ENCODE peak calls at places on chromosome 19, in six cellular contexts. One of them, this sample, is unnamed. For H3K4me1, the result is how much of the 10 kb centered on the place peaks cover.

GRCh38 chr19:14116525-14116917 is 1.0 kb downstream of the PRKACA start:
- DNase-seq in HepG2: no peak
- DNase-seq in naive thymus-derived CD4-positive, alpha-beta T cell: no peak
- DNase-seq in effector memory CD4-positive, alpha-beta T cell: no peak
- DNase-seq in hepatocyte: no peak
- DNase-seq in upper lobe of right lung: no peak
- DNase-seq in this sample: no peak

GRCh38 chr19:55486971-55487883 is 1.0 kb upstream of the SSC5D start:
- DNase-seq in HepG2: peak
- DNase-seq in naive thymus-derived CD4-positive, alpha-beta T cell: no peak
- DNase-seq in effector memory CD4-positive, alpha-beta T cell: no peak
- DNase-seq in hepatocyte: peak
- DNase-seq in upper lobe of right lung: no peak
- DNase-seq in this sample: no peak

GRCh38 chr19:53960886-53961285 is 1.9 kb upstream of the CACNG8 start:
- DNase-seq in HepG2: no peak
- DNase-seq in naive thymus-derived CD4-positive, alpha-beta T cell: no peak
- DNase-seq in effector memory CD4-positive, alpha-beta T cell: no peak
- DNase-seq in hepatocyte: no peak
- DNase-seq in upper lobe of right lung: no peak
- DNase-seq in this sample: no peak

GRCh38 chr19:21052902-21053301 is 29.1 kb upstream of the ZNF714 start:
- DNase-seq in HepG2: no peak
- DNase-seq in naive thymus-derived CD4-positive, alpha-beta T cell: no peak
- DNase-seq in effector memory CD4-positive, alpha-beta T cell: no peak
- DNase-seq in hepatocyte: no peak
- DNase-seq in upper lobe of right lung: no peak
- DNase-seq in this sample: no peak

GRCh38 chr19:8696993-8697392 is 1.6 kb downstream of the ACTL9 start:
- DNase-seq in HepG2: no peak
- DNase-seq in naive thymus-derived CD4-positive, alpha-beta T cell: no peak
- DNase-seq in effector memory CD4-positive, alpha-beta T cell: no peak
- DNase-seq in hepatocyte: no peak
- DNase-seq in upper lobe of right lung: no peak
- DNase-seq in this sample: no peak

GRCh38 chr19:39110263-39110967 is 15.2 kb upstream of the PAK4 start:
- DNase-seq in HepG2: peak
- DNase-seq in naive thymus-derived CD4-positive, alpha-beta T cell: peak
- DNase-seq in effector memory CD4-positive, alpha-beta T cell: peak
- DNase-seq in hepatocyte: peak
- DNase-seq in upper lobe of right lung: peak
- DNase-seq in this sample: peak

GRCh38 chr19:10718205-10719196 is 622 bp downstream of the DNM2 start:
- DNase-seq in HepG2: no peak
- DNase-seq in naive thymus-derived CD4-positive, alpha-beta T cell: peak
- DNase-seq in effector memory CD4-positive, alpha-beta T cell: peak
- DNase-seq in hepatocyte: peak
- DNase-seq in upper lobe of right lung: peak
- DNase-seq in this sample: peak

GRCh38 chr19:47713046-47714021 is at the start of gene EHD2:
- DNase-seq in HepG2: no peak
- DNase-seq in naive thymus-derived CD4-positive, alpha-beta T cell: no peak
- DNase-seq in effector memory CD4-positive, alpha-beta T cell: no peak
- DNase-seq in hepatocyte: peak
- DNase-seq in upper lobe of right lung: peak
- DNase-seq in this sample: no peak

GRCh38 chr19:29831041-29831548 is 19.3 kb downstream of the CCNE1 start:
- DNase-seq in HepG2: no peak
- DNase-seq in naive thymus-derived CD4-positive, alpha-beta T cell: peak
- DNase-seq in effector memory CD4-positive, alpha-beta T cell: peak
- DNase-seq in hepatocyte: no peak
- DNase-seq in upper lobe of right lung: peak
- DNase-seq in this sample: no peak

GRCh38 chr19:6599866-6600454 is 9.0 kb upstream of the CD70 start:
- DNase-seq in HepG2: no peak
- DNase-seq in naive thymus-derived CD4-positive, alpha-beta T cell: no peak
- DNase-seq in effector memory CD4-positive, alpha-beta T cell: no peak
- DNase-seq in hepatocyte: no peak
- DNase-seq in upper lobe of right lung: no peak
- DNase-seq in this sample: no peak

GRCh38 chr19:50817941-50818858 is 5.4 kb downstream of the KLK1 start:
- DNase-seq in HepG2: no peak
- DNase-seq in naive thymus-derived CD4-positive, alpha-beta T cell: no peak
- DNase-seq in effector memory CD4-positive, alpha-beta T cell: no peak
- DNase-seq in hepatocyte: peak
- DNase-seq in upper lobe of right lung: peak
- DNase-seq in this sample: peak

GRCh38 chr19:8158411-8159074 is 9.2 kb upstream of the FBN3 start:
- DNase-seq in HepG2: peak
- DNase-seq in naive thymus-derived CD4-positive, alpha-beta T cell: peak
- DNase-seq in effector memory CD4-positive, alpha-beta T cell: no peak
- DNase-seq in hepatocyte: peak
- DNase-seq in upper lobe of right lung: no peak
- DNase-seq in this sample: peak

GRCh38 chr19:4060621-4061177 is 6.0 kb downstream of the ZBTB7A start:
- DNase-seq in HepG2: no peak
- DNase-seq in naive thymus-derived CD4-positive, alpha-beta T cell: no peak
- DNase-seq in effector memory CD4-positive, alpha-beta T cell: no peak
- DNase-seq in hepatocyte: peak
- DNase-seq in upper lobe of right lung: no peak
- DNase-seq in this sample: peak

GRCh38 chr19:38502410-38503143 is 69.1 kb downstream of the RYR1 start:
- DNase-seq in HepG2: no peak
- DNase-seq in naive thymus-derived CD4-positive, alpha-beta T cell: no peak
- DNase-seq in effector memory CD4-positive, alpha-beta T cell: no peak
- DNase-seq in hepatocyte: no peak
- DNase-seq in upper lobe of right lung: no peak
- DNase-seq in this sample: no peak

GRCh38 chr19:49921871-49922755 is 6.9 kb upstream of the ATF5 start:
- DNase-seq in HepG2: no peak
- DNase-seq in naive thymus-derived CD4-positive, alpha-beta T cell: no peak
- DNase-seq in effector memory CD4-positive, alpha-beta T cell: no peak
- DNase-seq in hepatocyte: no peak
- DNase-seq in upper lobe of right lung: no peak
- DNase-seq in this sample: no peak

GRCh38 chr19:19591133-19591825 is 27.2 kb downstream of the PBX4 start:
- DNase-seq in HepG2: peak
- DNase-seq in naive thymus-derived CD4-positive, alpha-beta T cell: no peak
- DNase-seq in effector memory CD4-positive, alpha-beta T cell: peak
- DNase-seq in hepatocyte: peak
- DNase-seq in upper lobe of right lung: no peak
- DNase-seq in this sample: peak

GRCh38 chr19:8054169-8054568 is 1.6 kb downstream of the CCL25 start:
- DNase-seq in HepG2: no peak
- DNase-seq in naive thymus-derived CD4-positive, alpha-beta T cell: no peak
- DNase-seq in effector memory CD4-positive, alpha-beta T cell: no peak
- DNase-seq in hepatocyte: peak
- DNase-seq in upper lobe of right lung: no peak
- DNase-seq in this sample: peak

GRCh38 chr19:10112037-10112751 is 701 bp downstream of the P2RY11 start:
- DNase-seq in HepG2: no peak
- DNase-seq in naive thymus-derived CD4-positive, alpha-beta T cell: no peak
- DNase-seq in effector memory CD4-positive, alpha-beta T cell: peak
- DNase-seq in hepatocyte: no peak
- DNase-seq in upper lobe of right lung: peak
- DNase-seq in this sample: no peak

GRCh38 chr19:1237027-1237659 is 662 bp downstream of the CBARP start:
- DNase-seq in HepG2: no peak
- DNase-seq in naive thymus-derived CD4-positive, alpha-beta T cell: no peak
- DNase-seq in effector memory CD4-positive, alpha-beta T cell: no peak
- DNase-seq in hepatocyte: peak
- DNase-seq in upper lobe of right lung: no peak
- DNase-seq in this sample: no peak

GRCh38 chr19:51018745-51019543 is 565 bp downstream of the KLK10 start:
- DNase-seq in HepG2: no peak
- DNase-seq in naive thymus-derived CD4-positive, alpha-beta T cell: no peak
- DNase-seq in effector memory CD4-positive, alpha-beta T cell: no peak
- DNase-seq in hepatocyte: peak
- DNase-seq in upper lobe of right lung: no peak
- DNase-seq in this sample: no peak

GRCh38 chr19:5354403-5354802 is 13.8 kb upstream of the PTPRS start:
- DNase-seq in HepG2: peak
- DNase-seq in naive thymus-derived CD4-positive, alpha-beta T cell: no peak
- DNase-seq in effector memory CD4-positive, alpha-beta T cell: no peak
- DNase-seq in hepatocyte: no peak
- DNase-seq in upper lobe of right lung: no peak
- DNase-seq in this sample: no peak

GRCh38 chr19:6065685-6066365 is 44.5 kb downstream of the RFX2 start:
- DNase-seq in HepG2: peak
- DNase-seq in naive thymus-derived CD4-positive, alpha-beta T cell: no peak
- DNase-seq in effector memory CD4-positive, alpha-beta T cell: peak
- DNase-seq in hepatocyte: peak
- DNase-seq in upper lobe of right lung: peak
- DNase-seq in this sample: peak

GRCh38 chr19:53332484-53332883 is 1.1 kb upstream of the ZNF845 start:
- DNase-seq in HepG2: no peak
- DNase-seq in naive thymus-derived CD4-positive, alpha-beta T cell: no peak
- DNase-seq in effector memory CD4-positive, alpha-beta T cell: no peak
- DNase-seq in hepatocyte: no peak
- DNase-seq in upper lobe of right lung: no peak
- DNase-seq in this sample: no peak

GRCh38 chr19:1749373-1750342 is 3.6 kb upstream of the ONECUT3 start:
- DNase-seq in HepG2: no peak
- DNase-seq in naive thymus-derived CD4-positive, alpha-beta T cell: no peak
- DNase-seq in effector memory CD4-positive, alpha-beta T cell: no peak
- DNase-seq in hepatocyte: no peak
- DNase-seq in upper lobe of right lung: no peak
- DNase-seq in this sample: no peak

GRCh38 chr19:46746281-46746965 is at the start of gene STRN4:
- DNase-seq in HepG2: no peak
- DNase-seq in naive thymus-derived CD4-positive, alpha-beta T cell: no peak
- DNase-seq in effector memory CD4-positive, alpha-beta T cell: peak
- DNase-seq in hepatocyte: peak
- DNase-seq in upper lobe of right lung: peak
- DNase-seq in this sample: peak

GRCh38 chr19:58038688-58039204 is 4.9 kb downstream of the ZSCAN1 start:
- DNase-seq in HepG2: peak
- DNase-seq in naive thymus-derived CD4-positive, alpha-beta T cell: no peak
- DNase-seq in effector memory CD4-positive, alpha-beta T cell: no peak
- DNase-seq in hepatocyte: peak
- DNase-seq in upper lobe of right lung: no peak
- DNase-seq in this sample: no peak

GRCh38 chr19:7266832-7267231 is 27.4 kb downstream of the INSR start:
- DNase-seq in HepG2: no peak
- DNase-seq in naive thymus-derived CD4-positive, alpha-beta T cell: no peak
- DNase-seq in effector memory CD4-positive, alpha-beta T cell: no peak
- DNase-seq in hepatocyte: no peak
- DNase-seq in upper lobe of right lung: no peak
- DNase-seq in this sample: no peak

GRCh38 chr19:16073988-16074387 is 2.3 kb upstream of the TPM4 start:
- DNase-seq in HepG2: no peak
- DNase-seq in naive thymus-derived CD4-positive, alpha-beta T cell: peak
- DNase-seq in effector memory CD4-positive, alpha-beta T cell: no peak
- DNase-seq in hepatocyte: no peak
- DNase-seq in upper lobe of right lung: no peak
- DNase-seq in this sample: no peak

GRCh38 chr19:16075430-16076153 is 703 bp upstream of the TPM4 start:
- DNase-seq in HepG2: no peak
- DNase-seq in naive thymus-derived CD4-positive, alpha-beta T cell: no peak
- DNase-seq in effector memory CD4-positive, alpha-beta T cell: no peak
- DNase-seq in hepatocyte: no peak
- DNase-seq in upper lobe of right lung: peak
- DNase-seq in this sample: no peak

GRCh38 chr19:16074488-16075365 is 1.6 kb upstream of the TPM4 start:
- DNase-seq in HepG2: no peak
- DNase-seq in naive thymus-derived CD4-positive, alpha-beta T cell: no peak
- DNase-seq in effector memory CD4-positive, alpha-beta T cell: no peak
- DNase-seq in hepatocyte: no peak
- DNase-seq in upper lobe of right lung: peak
- DNase-seq in this sample: no peak

GRCh38 chr19:16071072-16071691 is 5.1 kb upstream of the TPM4 start:
- DNase-seq in HepG2: no peak
- DNase-seq in naive thymus-derived CD4-positive, alpha-beta T cell: no peak
- DNase-seq in effector memory CD4-positive, alpha-beta T cell: no peak
- DNase-seq in hepatocyte: no peak
- DNase-seq in upper lobe of right lung: peak
- DNase-seq in this sample: no peak

GRCh38 chr19:16073481-16073880 is 2.8 kb upstream of the TPM4 start:
- DNase-seq in HepG2: no peak
- DNase-seq in naive thymus-derived CD4-positive, alpha-beta T cell: no peak
- DNase-seq in effector memory CD4-positive, alpha-beta T cell: no peak
- DNase-seq in hepatocyte: no peak
- DNase-seq in upper lobe of right lung: peak
- DNase-seq in this sample: no peak
- H3K4me1 ChIP-seq in HepG2: half or more
- H3K4me1 ChIP-seq in naive thymus-derived CD4-positive, alpha-beta T cell: under half
- H3K4me1 ChIP-seq in effector memory CD4-positive, alpha-beta T cell: half or more
- H3K4me1 ChIP-seq in hepatocyte: under half
- H3K4me1 ChIP-seq in upper lobe of right lung: under half
- H3K4me1 ChIP-seq in this sample: under half

GRCh38 chr19:48795055-48795854 is 15.6 kb downstream of the BCAT2 start:
- DNase-seq in HepG2: peak
- DNase-seq in naive thymus-derived CD4-positive, alpha-beta T cell: peak
- DNase-seq in effector memory CD4-positive, alpha-beta T cell: peak
- DNase-seq in hepatocyte: peak
- DNase-seq in upper lobe of right lung: peak
- DNase-seq in this sample: peak
- H3K4me3 ChIP-seq in HepG2: peak
- H3K4me3 ChIP-seq in naive thymus-derived CD4-positive, alpha-beta T cell: peak
- H3K4me3 ChIP-seq in effector memory CD4-positive, alpha-beta T cell: peak
- H3K4me3 ChIP-seq in hepatocyte: peak
- H3K4me3 ChIP-seq in upper lobe of right lung: peak
- H3K4me3 ChIP-seq in this sample: peak

GRCh38 chr19:34254552-34255432 is at the start of gene GARRE1:
- DNase-seq in HepG2: no peak
- DNase-seq in naive thymus-derived CD4-positive, alpha-beta T cell: no peak
- DNase-seq in effector memory CD4-positive, alpha-beta T cell: peak
- DNase-seq in hepatocyte: peak
- DNase-seq in upper lobe of right lung: peak
- DNase-seq in this sample: peak
- H3K4me1 ChIP-seq in HepG2: under half
- H3K4me1 ChIP-seq in naive thymus-derived CD4-positive, alpha-beta T cell: under half
- H3K4me1 ChIP-seq in effector memory CD4-positive, alpha-beta T cell: under half
- H3K4me1 ChIP-seq in hepatocyte: under half
- H3K4me1 ChIP-seq in upper lobe of right lung: under half
- H3K4me1 ChIP-seq in this sample: under half

DNA sequence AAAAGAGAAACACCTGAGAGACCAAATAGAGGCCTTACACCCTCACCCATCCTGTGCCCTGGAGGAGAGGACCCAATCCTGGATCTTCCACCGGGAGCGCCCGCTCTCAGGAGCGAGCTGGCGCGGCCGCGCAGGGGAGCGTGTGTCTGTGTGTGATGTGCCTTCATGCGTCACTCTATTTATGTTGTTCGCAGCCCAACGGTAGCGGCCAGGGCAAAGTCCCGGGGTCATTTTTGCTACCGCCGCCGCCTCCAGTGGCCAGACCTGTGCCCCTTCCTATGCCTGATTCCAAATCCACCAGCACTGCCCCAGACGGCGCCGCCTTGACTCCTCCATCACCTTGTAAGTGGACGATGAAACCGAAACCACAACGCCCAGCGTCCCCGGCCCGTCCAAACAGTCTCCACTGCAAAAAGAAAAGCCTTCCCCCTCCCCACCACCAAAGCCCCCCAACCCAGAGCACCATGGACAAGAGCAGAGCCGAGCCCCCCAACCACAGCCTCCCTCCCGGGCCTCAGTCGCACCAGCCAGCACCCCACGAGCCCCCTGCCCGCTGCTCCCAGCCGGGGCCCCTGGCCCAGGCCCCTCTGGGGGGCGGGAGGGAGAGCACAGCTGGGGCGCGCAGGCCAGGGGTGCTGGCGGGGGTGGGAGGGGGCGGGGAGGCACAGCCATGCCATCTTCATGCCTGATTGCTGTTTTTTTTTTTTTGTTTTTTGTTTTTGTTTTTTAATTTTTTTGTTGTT is 14.7 kb downstream of the LYL1 start:
- DNase-seq in HepG2: no peak
- DNase-seq in naive thymus-derived CD4-positive, alpha-beta T cell: no peak
- DNase-seq in effector memory CD4-positive, alpha-beta T cell: no peak
- DNase-seq in hepatocyte: no peak
- DNase-seq in upper lobe of right lung: no peak
- DNase-seq in this sample: no peak
- H3K4me3 ChIP-seq in HepG2: no peak
- H3K4me3 ChIP-seq in naive thymus-derived CD4-positive, alpha-beta T cell: no peak
- H3K4me3 ChIP-seq in effector memory CD4-positive, alpha-beta T cell: no peak
- H3K4me3 ChIP-seq in hepatocyte: no peak
- H3K4me3 ChIP-seq in upper lobe of right lung: no peak
- H3K4me3 ChIP-seq in this sample: no peak

This sample was measured in small intestine.